ENCODE peak calls at places on chromosomes 7 and 10, in four cellular contexts. One of them, this sample, is unnamed.

GRCh38 chr10:11742779-11743298 is 657 bp downstream of the ECHDC3 start:
- DNase-seq in HepG2: no peak
- DNase-seq in GM12878: no peak
- DNase-seq in K562: no peak
- DNase-seq in this sample: peak

GRCh38 chr7:32587431-32587948 is 92.2 kb downstream of the AVL9 start:
- DNase-seq in K562: no peak
- DNase-seq in HepG2: peak
- DNase-seq in GM12878: no peak
- DNase-seq in this sample: no peak

GRCh38 chr10:92598321-92598720 is 5.4 kb downstream of the KIF11 start:
- DNase-seq in HepG2: no peak
- DNase-seq in GM12878: no peak
- DNase-seq in K562: no peak
- DNase-seq in this sample: no peak

GRCh38 chr10:112794201-112794600 is 155.8 kb upstream of the TCF7L2 start:
- DNase-seq in GM12878: no peak
- DNase-seq in K562: no peak
- DNase-seq in HepG2: no peak
- DNase-seq in this sample: no peak

GRCh38 chr10:122659651-122660050 is 40.0 kb downstream of the C10orf120 start:
- DNase-seq in HepG2: no peak
- DNase-seq in GM12878: no peak
- DNase-seq in K562: no peak
- DNase-seq in this sample: no peak

GRCh38 chr7:66697451-66698438 is 42.8 kb upstream of the RABGEF1 start:
- DNase-seq in K562: peak
- DNase-seq in HepG2: peak
- DNase-seq in GM12878: no peak
- DNase-seq in this sample: no peak

GRCh38 chr10:78255214-78255613 is 221.6 kb downstream of the RPS24 start:
- DNase-seq in K562: no peak
- DNase-seq in GM12878: no peak
- DNase-seq in HepG2: no peak
- DNase-seq in this sample: no peak

GRCh38 chr7:6320791-6321190 is 48.4 kb upstream of the CYTH3 start:
- DNase-seq in HepG2: no peak
- DNase-seq in GM12878: no peak
- DNase-seq in K562: no peak
- DNase-seq in this sample: no peak

GRCh38 chr7:29976265-29976664 is 13.3 kb downstream of the SCRN1 start:
- DNase-seq in GM12878: no peak
- DNase-seq in K562: no peak
- DNase-seq in HepG2: no peak
- DNase-seq in this sample: no peak

GRCh38 chr10:91061608-91062007 is 140.7 kb upstream of the ANKRD1 start:
- DNase-seq in K562: no peak
- DNase-seq in HepG2: no peak
- DNase-seq in GM12878: no peak
- DNase-seq in this sample: no peak

GRCh38 chr10:86190291-86190690 is 176.3 kb downstream of the GRID1 start:
- DNase-seq in K562: no peak
- DNase-seq in HepG2: no peak
- DNase-seq in GM12878: no peak
- DNase-seq in this sample: no peak

GRCh38 chr10:96613565-96613964 is 26.8 kb upstream of the TM9SF3 start:
- DNase-seq in K562: no peak
- DNase-seq in GM12878: no peak
- DNase-seq in HepG2: no peak
- DNase-seq in this sample: no peak

GRCh38 chr7:101244385-101245146 is at the start of gene FIS1:
- DNase-seq in GM12878: peak
- DNase-seq in K562: peak
- DNase-seq in HepG2: peak
- DNase-seq in this sample: peak
- TF ChIP-seq CTCF in GM12878: peak
- TF ChIP-seq CTCF in K562: no peak
- TF ChIP-seq CTCF in HepG2: peak
- TF ChIP-seq CTCF in this sample: peak

GRCh38 chr10:33125522-33125921 is 167.5 kb upstream of the ITGB1 start:
- DNase-seq in HepG2: no peak
- DNase-seq in K562: no peak
- DNase-seq in GM12878: no peak
- DNase-seq in this sample: no peak
- TF ChIP-seq EZH2 in HepG2: no peak
- TF ChIP-seq EZH2 in K562: no peak
- TF ChIP-seq EZH2 in GM12878: no peak
- TF ChIP-seq EZH2 in this sample: no peak

DNA sequence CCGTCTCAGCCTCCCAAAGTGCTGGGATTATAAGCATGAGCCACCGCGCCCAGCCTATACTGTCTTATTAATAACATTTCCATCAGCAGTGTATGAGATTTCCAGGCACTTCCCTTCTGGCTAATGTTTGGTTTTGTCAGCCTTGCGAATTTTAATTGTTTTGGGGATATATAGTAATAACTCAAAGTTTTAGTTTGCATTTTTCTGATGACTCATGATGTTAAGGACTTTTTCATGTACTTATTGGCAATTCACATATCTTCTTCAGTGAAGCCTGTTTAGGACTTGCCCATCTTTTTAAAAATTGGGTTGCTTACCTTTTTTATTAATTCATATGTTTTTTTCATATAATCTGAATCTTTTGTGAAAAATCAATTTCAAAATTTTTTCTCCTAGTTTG is 76.1 kb downstream of the TMEM270 start:
- DNase-seq in HepG2: no peak
- DNase-seq in GM12878: no peak
- DNase-seq in K562: no peak
- DNase-seq in this sample: no peak
- TF ChIP-seq JUNB in HepG2: no peak
- TF ChIP-seq JUNB in GM12878: no peak
- TF ChIP-seq JUNB in K562: no peak
- TF ChIP-seq JUNB in this sample: no peak

GRCh38 chr10:282294-283139 is 147.3 kb downstream of the ZMYND11 start:
- DNase-seq in K562: no peak
- DNase-seq in HepG2: no peak
- DNase-seq in GM12878: no peak
- DNase-seq in this sample: no peak
- TF ChIP-seq CTCF in K562: no peak
- TF ChIP-seq CTCF in HepG2: no peak
- TF ChIP-seq CTCF in GM12878: no peak
- TF ChIP-seq CTCF in this sample: no peak

GRCh38 chr7:100437150-100438100 is 1.1 kb upstream of the PPP1R35 start:
- DNase-seq in HepG2: no peak
- DNase-seq in K562: no peak
- DNase-seq in GM12878: no peak
- DNase-seq in this sample: no peak
- TF ChIP-seq EZH2 in HepG2: no peak
- TF ChIP-seq EZH2 in K562: no peak
- TF ChIP-seq EZH2 in GM12878: no peak
- TF ChIP-seq EZH2 in this sample: no peak

GRCh38 chr7:43531700-43532099 is 51.2 kb upstream of the STK17A start:
- DNase-seq in HepG2: no peak
- DNase-seq in GM12878: no peak
- DNase-seq in K562: no peak
- DNase-seq in this sample: no peak

GRCh38 chr7:43535031-43535451 is 47.9 kb upstream of the STK17A start:
- DNase-seq in HepG2: no peak
- DNase-seq in K562: no peak
- DNase-seq in GM12878: no peak
- DNase-seq in this sample: no peak

GRCh38 chr7:43534110-43534509 is 48.8 kb upstream of the STK17A start:
- DNase-seq in K562: no peak
- DNase-seq in GM12878: no peak
- DNase-seq in HepG2: no peak
- DNase-seq in this sample: no peak

GRCh38 chr7:43528581-43529354 is 54.1 kb upstream of the STK17A start:
- DNase-seq in K562: no peak
- DNase-seq in HepG2: no peak
- DNase-seq in GM12878: no peak
- DNase-seq in this sample: no peak

GRCh38 chr7:43530553-43531410 is 52.1 kb upstream of the STK17A start:
- DNase-seq in K562: no peak
- DNase-seq in HepG2: peak
- DNase-seq in GM12878: no peak
- DNase-seq in this sample: no peak
- TF ChIP-seq JUNB in K562: no peak
- TF ChIP-seq JUNB in HepG2: no peak
- TF ChIP-seq JUNB in GM12878: no peak
- TF ChIP-seq JUNB in this sample: no peak

GRCh38 chr7:95478139-95479037 is 7.4 kb upstream of the ASB4 start:
- DNase-seq in K562: peak
- DNase-seq in GM12878: no peak
- DNase-seq in HepG2: peak
- DNase-seq in this sample: peak
- TF ChIP-seq CTCF in K562: peak
- TF ChIP-seq CTCF in GM12878: no peak
- TF ChIP-seq CTCF in HepG2: peak
- TF ChIP-seq CTCF in this sample: peak

GRCh38 chr10:110168601-110169481 is 38.6 kb upstream of the MXI1 start:
- DNase-seq in GM12878: no peak
- DNase-seq in HepG2: peak
- DNase-seq in K562: no peak
- DNase-seq in this sample: peak
- TF ChIP-seq EZH2 in GM12878: no peak
- TF ChIP-seq EZH2 in HepG2: no peak
- TF ChIP-seq EZH2 in K562: no peak
- TF ChIP-seq EZH2 in this sample: no peak

GRCh38 chr10:80685355-80685754 is 147.7 kb downstream of the SH2D4B start:
- DNase-seq in HepG2: peak
- DNase-seq in GM12878: no peak
- DNase-seq in K562: no peak
- DNase-seq in this sample: no peak

GRCh38 chr10:80681142-80681541 is 143.4 kb downstream of the SH2D4B start:
- DNase-seq in GM12878: no peak
- DNase-seq in K562: no peak
- DNase-seq in HepG2: no peak
- DNase-seq in this sample: no peak

GRCh38 chr10:80686734-80687561 is 149.2 kb downstream of the SH2D4B start:
- DNase-seq in GM12878: no peak
- DNase-seq in HepG2: peak
- DNase-seq in K562: no peak
- DNase-seq in this sample: peak

GRCh38 chr10:80684217-80684616 is 146.5 kb downstream of the SH2D4B start:
- DNase-seq in GM12878: no peak
- DNase-seq in K562: peak
- DNase-seq in HepG2: no peak
- DNase-seq in this sample: peak
- TF ChIP-seq JUNB in GM12878: no peak
- TF ChIP-seq JUNB in K562: no peak
- TF ChIP-seq JUNB in HepG2: no peak
- TF ChIP-seq JUNB in this sample: no peak